ENCODE peak calls at places on chromosomes 13 and 19, in nine cellular contexts. R is GM23338; B is stimulated activated CD4-positive, alpha-beta T cell treated with anti-CD3 and anti-CD28 coated beads, Interleukin-15, amount 100 ng/mL, for 1 hour; X is T47D; Y is nephron progenitor cell; H is ELR; P is RWPE1; G is skeletal muscle cell; Q is EH. N is an unnamed sample.

GRCh38 chr13:52600666-52601065 is 41.6 kb upstream of the HNRNPA1L2 start:
- DNase-seq in R (no peak), B (no peak), X (no peak), Y (no peak), H (no peak), P (no peak), G (no peak), Q (peak), N (no peak)

GRCh38 chr13:51585234-51585672 is 991 bp downstream of the WDFY2 start:
- DNase-seq in R (no peak), B (no peak), X (no peak), Y (no peak), H (peak), P (no peak), G (no peak), Q (peak), N (no peak)

GRCh38 chr19:12778020-12778904 is 2.9 kb upstream of the HOOK2 start:
- DNase-seq in R (peak), B (no peak), X (peak), Y (peak), H (peak), P (peak), G (no peak), Q (peak), N (no peak)

GRCh38 chr13:113479179-113479578 is 11.3 kb downstream of the DCUN1D2 start:
- DNase-seq in R (no peak), B (no peak), X (no peak), Y (no peak), H (no peak), P (no peak), G (no peak), Q (no peak), N (no peak)

GRCh38 chr19:37987356-37988332 is 80.6 kb downstream of the SIPA1L3 start:
- DNase-seq in R (peak), B (no peak), X (peak), Y (peak), H (no peak), P (no peak), G (no peak), Q (peak), N (no peak)

GRCh38 chr19:28882818-28883217 is 330.1 kb downstream of the UQCRFS1 start:
- DNase-seq in R (no peak), B (no peak), X (no peak), Y (no peak), H (no peak), P (no peak), G (no peak), Q (no peak), N (no peak)

GRCh38 chr19:49056101-49056901 is 1.2 kb downstream of the CGB7 start:
- DNase-seq in R (peak), B (peak), X (peak), Y (peak), H (peak), P (peak), G (no peak), Q (peak), N (peak)

GRCh38 chr19:17951151-17952040 is 15.5 kb upstream of the KCNN1 start:
- DNase-seq in R (no peak), B (no peak), X (no peak), Y (peak), H (no peak), P (no peak), G (no peak), Q (no peak), N (no peak)

GRCh38 chr19:5504115-5504514 is 48.9 kb downstream of the ZNRF4 start:
- DNase-seq in R (peak), B (no peak), X (no peak), Y (no peak), H (no peak), P (no peak), G (no peak), Q (no peak), N (peak)

GRCh38 chr19:5484398-5485285 is 29.4 kb downstream of the ZNRF4 start:
- DNase-seq in R (peak), B (no peak), X (no peak), Y (peak), H (no peak), P (no peak), G (no peak), Q (peak), N (peak)

GRCh38 chr19:16836115-16836905 is 7.1 kb downstream of the SIN3B start:
- DNase-seq in R (peak), B (no peak), X (peak), Y (no peak), H (peak), P (no peak), G (no peak), Q (no peak), N (no peak)

GRCh38 chr13:99886706-99887105 is 84.9 kb downstream of the ZIC5 start:
- DNase-seq in R (no peak), B (no peak), X (no peak), Y (no peak), H (peak), P (no peak), G (no peak), Q (no peak), N (no peak)

GRCh38 chr13:89281331-89281730 is 1610.2 kb downstream of the SLITRK5 start:
- DNase-seq in R (no peak), B (no peak), X (no peak), Y (no peak), H (no peak), P (no peak), G (no peak), Q (no peak), N (no peak)

GRCh38 chr19:50711805-50712204 is 7.8 kb downstream of the SHANK1 start:
- DNase-seq in R (no peak), B (no peak), X (no peak), Y (no peak), H (no peak), P (no peak), G (no peak), Q (no peak), N (no peak)

GRCh38 chr19:3576696-3577443 is 4.1 kb downstream of the HMG20B start:
- DNase-seq in R (peak), B (no peak), X (no peak), Y (peak), H (no peak), P (no peak), G (peak), Q (peak), N (peak)

GRCh38 chr19:46288896-46289588 is 7.8 kb upstream of the HIF3A start:
- DNase-seq in R (no peak), B (no peak), X (no peak), Y (no peak), H (peak), P (peak), G (peak), Q (peak), N (no peak)

GRCh38 chr13:41581884-41582547 is 124.7 kb downstream of the RGCC start:
- DNase-seq in R (no peak), B (no peak), X (no peak), Y (no peak), H (no peak), P (no peak), G (no peak), Q (peak), N (no peak)

GRCh38 chr13:107210216-107211010 is 642.5 kb upstream of the ARGLU1 start:
- DNase-seq in R (no peak), B (no peak), X (no peak), Y (no peak), H (no peak), P (no peak), G (no peak), Q (peak), N (no peak)

GRCh38 chr19:46069841-46070341 is 29.1 kb upstream of the IGFL4 start:
- DNase-seq in R (no peak), B (no peak), X (no peak), Y (no peak), H (peak), P (peak), G (peak), Q (peak), N (no peak)

GRCh38 chr13:49954674-49955455 is 18.7 kb upstream of the SPRYD7 start:
- DNase-seq in R (no peak), B (no peak), X (no peak), Y (no peak), H (no peak), P (no peak), G (no peak), Q (peak), N (no peak)

GRCh38 chr19:6743071-6743470 is 3.6 kb downstream of the TRIP10 start:
- DNase-seq in R (no peak), B (no peak), X (no peak), Y (no peak), H (no peak), P (no peak), G (no peak), Q (no peak), N (no peak)

GRCh38 chr13:30577381-30577780 is 40.3 kb upstream of the USPL1 start:
- DNase-seq in R (no peak), B (no peak), X (no peak), Y (no peak), H (peak), P (peak), G (peak), Q (peak), N (no peak)

GRCh38 chr19:49814010-49814409 is 918 bp upstream of the FUZ start:
- DNase-seq in R (no peak), B (no peak), X (no peak), Y (no peak), H (no peak), P (no peak), G (no peak), Q (no peak), N (no peak)

GRCh38 chr19:56720281-56720680 is 48.7 kb upstream of the ZNF835 start:
- DNase-seq in R (no peak), B (no peak), X (no peak), Y (no peak), H (no peak), P (no peak), G (no peak), Q (no peak), N (no peak)

GRCh38 chr19:15136234-15136954 is 29.2 kb downstream of the SYDE1 start:
- DNase-seq in R (no peak), B (no peak), X (peak), Y (no peak), H (peak), P (peak), G (no peak), Q (peak), N (no peak)

GRCh38 chr13:95698047-95698749 is 21.3 kb downstream of the DNAJC3 start:
- DNase-seq in R (peak), B (no peak), X (peak), Y (no peak), H (peak), P (no peak), G (no peak), Q (no peak), N (peak)

GRCh38 chr13:40210865-40211585 is 455.4 kb downstream of the FOXO1 start:
- DNase-seq in R (no peak), B (no peak), X (no peak), Y (no peak), H (no peak), P (no peak), G (no peak), Q (no peak), N (no peak)

GRCh38 chr13:50299546-50300249 is 284.5 kb downstream of the KCNRG start:
- DNase-seq in R (no peak), B (no peak), X (peak), Y (no peak), H (no peak), P (no peak), G (no peak), Q (peak), N (no peak)

GRCh38 chr13:46053162-46054012 is 841 bp upstream of the ZC3H13 start:
- DNase-seq in R (peak), B (no peak), X (no peak), Y (no peak), H (peak), P (no peak), G (no peak), Q (no peak), N (peak)

GRCh38 chr13:107866007-107866665 is 349.2 kb downstream of the LIG4 start:
- DNase-seq in R (peak), B (no peak), X (peak), Y (peak), H (no peak), P (no peak), G (no peak), Q (peak), N (peak)

GRCh38 chr13:113622791-113623490 is 35.1 kb downstream of the ATP4B start:
- DNase-seq in R (no peak), B (no peak), X (no peak), Y (no peak), H (no peak), P (no peak), G (no peak), Q (no peak), N (no peak)

GRCh38 chr13:100514788-100515409 is 73.7 kb downstream of the GGACT start:
- DNase-seq in R (peak), B (peak), X (peak), Y (peak), H (peak), P (peak), G (no peak), Q (peak), N (peak)

GRCh38 chr13:111230385-111230930 is 90.0 kb upstream of the TEX29 start:
- DNase-seq in R (no peak), B (no peak), X (no peak), Y (no peak), H (no peak), P (no peak), G (no peak), Q (no peak), N (no peak)

GRCh38 chr19:54137114-54137912 is at the start of gene CNOT3:
- DNase-seq in R (peak), B (peak), X (peak), Y (peak), H (peak), P (peak), G (peak), Q (peak), N (peak)

GRCh38 chr13:54637377-54637776 is 1608.8 kb downstream of the OLFM4 start:
- DNase-seq in R (peak), B (no peak), X (peak), Y (no peak), H (no peak), P (peak), G (no peak), Q (no peak), N (peak)

N was measured in iPS-NIHi11.